ENCODE peak calls at places on chromosome 12, in six cellular contexts. F is HepG2, P is K562, J is GM12878, D is Panc1, A is SK-N-SH. I is an unnamed sample.

GRCh38 chr12:54565658-54566552 is 16.5 kb downstream of the PDE1B start:
- DNase-seq in F (no peak), P (no peak), J (no peak), D (no peak), A (no peak), I (no peak)

GRCh38 chr12:88383405-88383804 is 196.9 kb downstream of the KITLG start:
- DNase-seq in F (no peak), P (no peak), J (no peak), D (no peak), A (no peak), I (no peak)

GRCh38 chr12:6764011-6764828 is 1.9 kb upstream of the PTMS start:
- DNase-seq in F (peak), P (peak), J (peak), D (peak), A (peak), I (peak)

GRCh38 chr12:114669501-114670256 is 14.3 kb downstream of the TBX3 start:
- DNase-seq in F (peak), P (no peak), J (no peak), D (no peak), A (peak), I (no peak)

GRCh38 chr12:49283541-49284429 is 11.2 kb upstream of the PRPH start:
- DNase-seq in F (no peak), P (no peak), J (no peak), D (no peak), A (peak), I (no peak)

GRCh38 chr12:129827985-129828384 is 75.8 kb downstream of the TMEM132D start:
- DNase-seq in F (no peak), P (no peak), J (no peak), D (no peak), A (no peak), I (no peak)

GRCh38 chr12:89250648-89251047 is 101.7 kb downstream of the DUSP6 start:
- DNase-seq in F (no peak), P (no peak), J (no peak), D (no peak), A (no peak), I (no peak)

GRCh38 chr12:88625316-88625715 is 45.0 kb upstream of the KITLG start:
- DNase-seq in F (no peak), P (no peak), J (no peak), D (no peak), A (no peak), I (no peak)

GRCh38 chr12:85831327-85831990 is 4.8 kb downstream of the RASSF9 start:
- DNase-seq in F (no peak), P (no peak), J (no peak), D (no peak), A (no peak), I (no peak)

GRCh38 chr12:50572760-50573159 is 68.0 kb downstream of the DIP2B start:
- DNase-seq in F (no peak), P (no peak), J (no peak), D (no peak), A (no peak), I (no peak)

GRCh38 chr12:115296613-115297012 is 612.6 kb upstream of the TBX3 start:
- DNase-seq in F (no peak), P (no peak), J (no peak), D (no peak), A (no peak), I (no peak)

GRCh38 chr12:94098466-94098865 is 49.9 kb upstream of the PLXNC1 start:
- DNase-seq in F (no peak), P (no peak), J (no peak), D (no peak), A (no peak), I (no peak)

GRCh38 chr12:110858848-110859247 is 12.1 kb downstream of the CCDC63 start:
- DNase-seq in F (no peak), P (no peak), J (no peak), D (no peak), A (no peak), I (no peak)

GRCh38 chr12:4031703-4032291 is 158.6 kb upstream of the PARP11 start:
- DNase-seq in F (no peak), P (no peak), J (no peak), D (no peak), A (no peak), I (no peak)

GRCh38 chr12:10737249-10737648 is 14.1 kb upstream of the YBX3 start:
- DNase-seq in F (no peak), P (no peak), J (no peak), D (no peak), A (no peak), I (no peak)

GRCh38 chr12:47905313-47905730 is 528 bp upstream of the VDR start:
- DNase-seq in F (no peak), P (no peak), J (no peak), D (no peak), A (peak), I (no peak)

GRCh38 chr12:94941440-94941862 is 62.0 kb downstream of the NDUFA12 start:
- DNase-seq in F (no peak), P (no peak), J (no peak), D (no peak), A (peak), I (no peak)

GRCh38 chr12:87304406-87304805 is 724.8 kb downstream of the C12orf50 start:
- DNase-seq in F (no peak), P (no peak), J (no peak), D (no peak), A (no peak), I (no peak)

GRCh38 chr12:94704452-94704871 is 54.1 kb upstream of the TMCC3 start:
- DNase-seq in F (peak), P (no peak), J (no peak), D (no peak), A (no peak), I (no peak)

GRCh38 chr12:31368666-31369361 is 42.9 kb upstream of the SINHCAF start:
- DNase-seq in F (no peak), P (no peak), J (no peak), D (no peak), A (no peak), I (no peak)

GRCh38 chr12:72274926-72275325 is 2.8 kb downstream of the TRHDE start:
- DNase-seq in F (peak), P (no peak), J (no peak), D (no peak), A (no peak), I (no peak)

GRCh38 chr12:112564160-112564559 is 145.4 kb downstream of the PTPN11 start:
- DNase-seq in F (no peak), P (no peak), J (no peak), D (no peak), A (no peak), I (no peak)

GRCh38 chr12:113072136-113072535 is 15.6 kb downstream of the DTX1 start:
- DNase-seq in F (peak), P (no peak), J (no peak), D (no peak), A (no peak), I (no peak)

GRCh38 chr12:12182926-12183325 is 83.9 kb downstream of the LRP6 start:
- DNase-seq in F (no peak), P (peak), J (no peak), D (no peak), A (no peak), I (no peak)

GRCh38 chr12:97109441-97109840 is 202.4 kb downstream of the NEDD1 start:
- DNase-seq in F (no peak), P (no peak), J (no peak), D (no peak), A (no peak), I (no peak)

GRCh38 chr12:6327591-6328041 is 14.3 kb downstream of the TNFRSF1A start:
- DNase-seq in F (no peak), P (no peak), J (no peak), D (no peak), A (no peak), I (no peak)

GRCh38 chr12:11482955-11483354 is 87.6 kb upstream of the PRB2 start:
- DNase-seq in F (no peak), P (no peak), J (no peak), D (no peak), A (no peak), I (no peak)

GRCh38 chr12:55698241-55698955 is 9.3 kb downstream of the ITGA7 start:
- DNase-seq in F (no peak), P (no peak), J (no peak), D (no peak), A (no peak), I (no peak)
- TF ChIP-seq SIN3A in F (no peak), P (no peak), J (no peak), D (no peak), A (no peak), I (no peak)

GRCh38 chr12:51959211-51959610 is 7.7 kb downstream of the ACVR1B start:
- DNase-seq in F (no peak), P (no peak), J (no peak), D (no peak), A (no peak), I (no peak)
- TF ChIP-seq REST in F (no peak), P (no peak), J (no peak), D (no peak), A (no peak), I (no peak)

GRCh38 chr12:53340398-53340797 is 4.2 kb upstream of the SP7 start:
- DNase-seq in F (no peak), P (peak), J (no peak), D (no peak), A (peak), I (no peak)
- TF ChIP-seq SIN3A in F (no peak), P (no peak), J (no peak), D (no peak), A (no peak), I (no peak)

GRCh38 chr12:90978117-90978770 is 23.3 kb upstream of the CCER1 start:
- DNase-seq in F (peak), P (peak), J (peak), D (no peak), A (peak), I (peak)
- TF ChIP-seq REST in F (no peak), P (no peak), J (no peak), D (no peak), A (no peak), I (no peak)

GRCh38 chr12:99984271-99985128 is at the start of gene ANKS1B:
- DNase-seq in F (no peak), P (peak), J (no peak), D (no peak), A (peak), I (no peak)
- TF ChIP-seq SIN3A in F (no peak), P (no peak), J (no peak), D (no peak), A (no peak), I (no peak)

GRCh38 chr12:46660719-46661118 is 165.1 kb downstream of the SLC38A4 start:
- DNase-seq in F (no peak), P (no peak), J (no peak), D (no peak), A (no peak), I (no peak)

GRCh38 chr12:46659844-46660243 is 166.0 kb downstream of the SLC38A4 start:
- DNase-seq in F (no peak), P (no peak), J (no peak), D (no peak), A (no peak), I (no peak)

GRCh38 chr12:46663297-46663696 is 162.5 kb downstream of the SLC38A4 start:
- DNase-seq in F (no peak), P (no peak), J (no peak), D (no peak), A (no peak), I (no peak)

GRCh38 chr12:46660276-46660675 is 165.5 kb downstream of the SLC38A4 start:
- DNase-seq in F (no peak), P (no peak), J (no peak), D (no peak), A (no peak), I (no peak)

DNA sequence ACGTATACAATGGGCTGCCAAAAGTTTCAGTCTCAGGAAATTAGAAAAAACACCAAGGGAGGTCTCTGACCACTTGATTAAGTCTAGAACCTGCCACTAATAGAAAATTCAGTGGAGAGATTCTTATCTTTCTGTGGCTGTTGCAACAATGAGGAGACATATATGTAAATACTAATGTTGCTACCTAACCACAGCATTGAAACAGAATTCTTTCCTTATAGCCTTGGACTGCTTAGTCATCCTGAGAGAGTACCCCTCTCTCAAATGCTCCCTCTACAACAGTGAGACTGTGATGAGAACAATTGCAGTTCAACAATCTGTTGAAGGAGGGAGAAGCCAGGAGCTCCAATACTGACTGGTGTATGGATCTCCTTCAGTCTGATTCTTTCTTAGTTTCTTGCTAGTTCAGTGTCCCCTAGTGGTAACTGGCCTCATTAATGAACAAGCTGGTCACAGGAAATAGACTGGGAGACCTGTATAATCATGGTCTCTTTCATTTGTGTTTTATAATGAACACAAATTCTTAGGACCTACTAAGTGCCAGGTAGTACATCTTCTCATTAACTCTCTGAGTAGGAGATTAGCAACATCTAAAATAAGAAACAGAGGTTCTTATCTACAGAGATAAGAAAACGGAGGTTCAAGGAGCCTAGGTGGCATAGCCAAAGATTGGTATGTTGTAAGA is 164.5 kb downstream of the SLC38A4 start:
- DNase-seq in F (peak), P (peak), J (peak), D (peak), A (peak), I (peak)
- TF ChIP-seq REST in F (no peak), P (no peak), J (no peak), D (no peak), A (no peak), I (no peak)

GRCh38 chr12:57627504-57628279 is 5.3 kb downstream of the B4GALNT1 start:
- DNase-seq in F (no peak), P (no peak), J (no peak), D (no peak), A (peak), I (no peak)
- TF ChIP-seq SIN3A in F (no peak), P (no peak), J (no peak), D (no peak), A (no peak), I (no peak)

GRCh38 chr12:125201940-125202339 is 136.7 kb downstream of the AACS start:
- DNase-seq in F (no peak), P (peak), J (no peak), D (no peak), A (no peak), I (no peak)
- TF ChIP-seq REST in F (no peak), P (no peak), J (no peak), D (no peak), A (no peak), I (no peak)

GRCh38 chr12:27868165-27868564 is 88.1 kb upstream of the MANSC4 start:
- DNase-seq in F (no peak), P (no peak), J (no peak), D (no peak), A (no peak), I (no peak)

GRCh38 chr12:27870939-27871338 is 90.9 kb upstream of the MANSC4 start:
- DNase-seq in F (no peak), P (no peak), J (no peak), D (no peak), A (no peak), I (no peak)

GRCh38 chr12:27866382-27867101 is 86.5 kb upstream of the MANSC4 start:
- DNase-seq in F (no peak), P (peak), J (no peak), D (no peak), A (peak), I (no peak)

GRCh38 chr12:27873010-27873409 is 93.0 kb upstream of the MANSC4 start:
- DNase-seq in F (no peak), P (no peak), J (no peak), D (no peak), A (no peak), I (no peak)

GRCh38 chr12:27869567-27869966 is 89.5 kb upstream of the MANSC4 start:
- DNase-seq in F (no peak), P (peak), J (no peak), D (no peak), A (no peak), I (no peak)
- TF ChIP-seq SIN3A in F (no peak), P (no peak), J (no peak), D (no peak), A (no peak), I (no peak)

I was measured in HCT116.